ENCODE peak calls at places on chromosomes 1 and 21, in ten cellular contexts. Q, F, L, S, T, W, O, U, I and V are unnamed samples.

GRCh38 chr1:114428083-114428754 is 82.8 kb downstream of the TRIM33 start:
- DNase-seq in Q (no peak), F (peak; percentile 5), L (no peak), S (no peak), T (no peak), W (no peak), O (no peak), U (no peak), I (no peak), V (no peak)

GRCh38 chr21:45309069-45309521 is 21.4 kb upstream of the POFUT2 start:
- DNase-seq in Q (peak; percentile 62), F (peak; percentile 66), L (no peak), S (peak; percentile 53), T (no peak), W (no peak), O (no peak), U (no peak), I (peak; percentile 82), V (no peak)

GRCh38 chr1:115807723-115808122 is 33.2 kb downstream of the NHLH2 start:
- DNase-seq in Q (peak; percentile 77), F (peak; percentile 52), L (peak; percentile 72), S (peak; percentile 36), T (peak; percentile 32), W (peak; percentile 43), O (peak; percentile 24), U (peak; percentile 19), I (peak; percentile 51), V (peak; percentile 71)

GRCh38 chr1:175530167-175530566 is 213.2 kb downstream of the TNR start:
- DNase-seq in Q (no peak), F (no peak), L (no peak), S (no peak), T (no peak), W (no peak), O (no peak), U (no peak), I (no peak), V (no peak)

GRCh38 chr1:104852151-104852550 is 1102.5 kb downstream of the AMY1C start:
- DNase-seq in Q (no peak), F (no peak), L (no peak), S (no peak), T (no peak), W (no peak), O (no peak), U (no peak), I (no peak), V (no peak)

GRCh38 chr1:241457421-241457820 is 62.1 kb downstream of the FH start:
- DNase-seq in Q (no peak), F (no peak), L (no peak), S (no peak), T (no peak), W (no peak), O (no peak), U (no peak), I (no peak), V (no peak)

GRCh38 chr21:45632897-45633260 is 10.6 kb upstream of the PCBP3 start:
- DNase-seq in Q (no peak), F (no peak), L (no peak), S (no peak), T (no peak), W (no peak), O (no peak), U (no peak), I (peak; percentile 8), V (no peak)

GRCh38 chr1:23627065-23627464 is 64.5 kb upstream of the RPL11 start:
- DNase-seq in Q (no peak), F (no peak), L (no peak), S (no peak), T (no peak), W (no peak), O (no peak), U (peak; percentile 60), I (no peak), V (peak; percentile 48)

GRCh38 chr1:185939142-185939541 is 205.0 kb downstream of the HMCN1 start:
- DNase-seq in Q (no peak), F (no peak), L (no peak), S (no peak), T (no peak), W (no peak), O (no peak), U (no peak), I (no peak), V (no peak)

GRCh38 chr21:41656946-41657525 is 109.8 kb downstream of the RIPK4 start:
- DNase-seq in Q (no peak), F (no peak), L (no peak), S (no peak), T (no peak), W (no peak), O (no peak), U (no peak), I (no peak), V (peak; percentile 68)

GRCh38 chr1:79875187-79875586 is 868.7 kb upstream of the ADGRL4 start:
- DNase-seq in Q (no peak), F (no peak), L (no peak), S (no peak), T (no peak), W (no peak), O (no peak), U (no peak), I (no peak), V (no peak)

GRCh38 chr1:85058781-85059180 is 10.5 kb upstream of the MCOLN3 start:
- DNase-seq in Q (no peak), F (no peak), L (no peak), S (no peak), T (no peak), W (no peak), O (no peak), U (no peak), I (no peak), V (no peak)

GRCh38 chr1:34827341-34827941 is 32.1 kb downstream of the SMIM12 start:
- DNase-seq in Q (no peak), F (no peak), L (no peak), S (no peak), T (no peak), W (no peak), O (no peak), U (no peak), I (no peak), V (no peak)

GRCh38 chr1:109112056-109112651 is 1.8 kb upstream of the ELAPOR1 start:
- DNase-seq in Q (no peak), F (peak; percentile 31), L (peak; percentile 21), S (no peak), T (no peak), W (no peak), O (no peak), U (no peak), I (peak; percentile 39), V (no peak)

GRCh38 chr1:235996048-235996785 is 68.7 kb downstream of the NID1 start:
- DNase-seq in Q (no peak), F (no peak), L (peak; percentile 5), S (no peak), T (no peak), W (no peak), O (no peak), U (no peak), I (no peak), V (no peak)

GRCh38 chr1:73593379-73593778 is 604.6 kb downstream of the LRRIQ3 start:
- DNase-seq in Q (no peak), F (peak; percentile 1), L (no peak), S (no peak), T (peak; percentile 64), W (no peak), O (no peak), U (no peak), I (no peak), V (peak; percentile 74)

GRCh38 chr21:26169061-26169610 is 1.4 kb downstream of the APP start:
- DNase-seq in Q (peak; percentile 71), F (peak; percentile 77), L (peak; percentile 78), S (no peak), T (no peak), W (peak; percentile 39), O (peak; percentile 34), U (peak; percentile 58), I (peak; percentile 71), V (no peak)

GRCh38 chr1:23376890-23377811 is 7.5 kb upstream of the ZNF436 start:
- DNase-seq in Q (no peak), F (peak; percentile 66), L (no peak), S (no peak), T (no peak), W (no peak), O (no peak), U (no peak), I (no peak), V (peak; percentile 95)

GRCh38 chr21:45227735-45228134 is 60.0 kb downstream of the POFUT2 start:
- DNase-seq in Q (no peak), F (no peak), L (no peak), S (no peak), T (no peak), W (no peak), O (no peak), U (no peak), I (peak; percentile 51), V (no peak)

GRCh38 chr1:160777486-160778089 is 18.4 kb upstream of the LY9 start:
- DNase-seq in Q (peak; percentile 30), F (no peak), L (peak; percentile 12), S (no peak), T (no peak), W (no peak), O (peak; percentile 46), U (peak; percentile 62), I (peak; percentile 21), V (no peak)

GRCh38 chr21:26140185-26140584 is 30.4 kb downstream of the APP start:
- DNase-seq in Q (peak; percentile 50), F (peak; percentile 87), L (no peak), S (no peak), T (peak; percentile 99), W (no peak), O (no peak), U (no peak), I (no peak), V (peak; percentile 51)

GRCh38 chr1:24925082-24925779 is 4.8 kb downstream of the RUNX3 start:
- DNase-seq in Q (no peak), F (no peak), L (no peak), S (peak; percentile 66), T (no peak), W (no peak), O (peak; percentile 83), U (peak; percentile 79), I (no peak), V (no peak)

GRCh38 chr1:119647734-119648619 is at the start of gene ZNF697:
- DNase-seq in Q (peak; percentile 93), F (peak; percentile 96), L (peak; percentile 96), S (peak; percentile 35), T (peak; percentile 77), W (peak; percentile 97), O (peak; percentile 19), U (no peak), I (peak; percentile 96), V (peak; percentile 97)